ENCODE peak calls at places on chromosome 17, in six cellular contexts. One of them, this sample, is unnamed.

GRCh38 chr17:65547253-65547670 is 14.2 kb downstream of the AXIN2 start:
- DNase-seq in MCF 10A: no peak
- DNase-seq in breast epithelium: no peak
- DNase-seq in transverse colon: peak; percentile 90
- DNase-seq in AG10803: peak; percentile 48
- DNase-seq in fibroblast of mammary gland: peak; percentile 55
- DNase-seq in this sample: no peak

GRCh38 chr17:78641243-78641642 is 64.0 kb upstream of the DNAH17 start:
- DNase-seq in MCF 10A: no peak
- DNase-seq in breast epithelium: no peak
- DNase-seq in transverse colon: no peak
- DNase-seq in AG10803: no peak
- DNase-seq in fibroblast of mammary gland: no peak
- DNase-seq in this sample: no peak

GRCh38 chr17:2369551-2370210 is 31.2 kb downstream of the MNT start:
- DNase-seq in MCF 10A: no peak
- DNase-seq in breast epithelium: no peak
- DNase-seq in transverse colon: no peak
- DNase-seq in AG10803: no peak
- DNase-seq in fibroblast of mammary gland: no peak
- DNase-seq in this sample: no peak

GRCh38 chr17:12415031-12415430 is 250.7 kb upstream of the MYOCD start:
- DNase-seq in MCF 10A: no peak
- DNase-seq in breast epithelium: no peak
- DNase-seq in transverse colon: no peak
- DNase-seq in AG10803: peak; percentile 61
- DNase-seq in fibroblast of mammary gland: peak; percentile 85
- DNase-seq in this sample: no peak

GRCh38 chr17:43573579-43574321 is 27.6 kb upstream of the ETV4 start:
- DNase-seq in MCF 10A: no peak
- DNase-seq in breast epithelium: no peak
- DNase-seq in transverse colon: no peak
- DNase-seq in AG10803: no peak
- DNase-seq in fibroblast of mammary gland: no peak
- DNase-seq in this sample: no peak

GRCh38 chr17:66466933-66467367 is 164.5 kb downstream of the PRKCA start:
- DNase-seq in MCF 10A: peak; percentile 96
- DNase-seq in breast epithelium: no peak
- DNase-seq in transverse colon: peak; percentile 22
- DNase-seq in AG10803: peak; percentile 100
- DNase-seq in fibroblast of mammary gland: peak; percentile 99
- DNase-seq in this sample: peak; percentile 94

GRCh38 chr17:750431-751037 is 1.5 kb downstream of the GEMIN4 start:
- DNase-seq in MCF 10A: no peak
- DNase-seq in breast epithelium: no peak
- DNase-seq in transverse colon: no peak
- DNase-seq in AG10803: no peak
- DNase-seq in fibroblast of mammary gland: peak; percentile 25
- DNase-seq in this sample: no peak

GRCh38 chr17:81427446-81428120 is 32.3 kb downstream of the BAHCC1 start:
- DNase-seq in MCF 10A: peak; percentile 54
- DNase-seq in breast epithelium: no peak
- DNase-seq in transverse colon: peak; percentile 67
- DNase-seq in AG10803: no peak
- DNase-seq in fibroblast of mammary gland: no peak
- DNase-seq in this sample: no peak

GRCh38 chr17:59837362-59838195 is 55.2 kb downstream of the TUBD1 start:
- DNase-seq in MCF 10A: peak; percentile 99
- DNase-seq in breast epithelium: peak; percentile 65
- DNase-seq in transverse colon: peak; percentile 83
- DNase-seq in AG10803: peak; percentile 100
- DNase-seq in fibroblast of mammary gland: peak; percentile 100
- DNase-seq in this sample: peak; percentile 99

GRCh38 chr17:75345514-75346167 is 56.4 kb upstream of the SLC25A19 start:
- DNase-seq in MCF 10A: no peak
- DNase-seq in breast epithelium: no peak
- DNase-seq in transverse colon: peak; percentile 37
- DNase-seq in AG10803: no peak
- DNase-seq in fibroblast of mammary gland: no peak
- DNase-seq in this sample: no peak

GRCh38 chr17:44773140-44773539 is 14.4 kb downstream of the ADAM11 start:
- DNase-seq in MCF 10A: no peak
- DNase-seq in breast epithelium: no peak
- DNase-seq in transverse colon: no peak
- DNase-seq in AG10803: no peak
- DNase-seq in fibroblast of mammary gland: no peak
- DNase-seq in this sample: no peak

GRCh38 chr17:55453836-55454557 is 32.4 kb upstream of the MMD start:
- DNase-seq in MCF 10A: no peak
- DNase-seq in breast epithelium: no peak
- DNase-seq in transverse colon: no peak
- DNase-seq in AG10803: no peak
- DNase-seq in fibroblast of mammary gland: no peak
- DNase-seq in this sample: no peak

GRCh38 chr17:48048321-48049140 is at the start of gene NFE2L1:
- DNase-seq in MCF 10A: peak; percentile 94
- DNase-seq in breast epithelium: peak; percentile 86
- DNase-seq in transverse colon: peak; percentile 95
- DNase-seq in AG10803: peak; percentile 94
- DNase-seq in fibroblast of mammary gland: peak; percentile 92
- DNase-seq in this sample: peak; percentile 90

GRCh38 chr17:64506201-64506575 is at the start of gene DDX5:
- DNase-seq in MCF 10A: peak; percentile 99
- DNase-seq in breast epithelium: peak; percentile 98
- DNase-seq in transverse colon: peak; percentile 99
- DNase-seq in AG10803: peak; percentile 97
- DNase-seq in fibroblast of mammary gland: peak; percentile 95
- DNase-seq in this sample: peak; percentile 94

GRCh38 chr17:82384051-82384729 is 12.6 kb downstream of the UTS2R start:
- DNase-seq in MCF 10A: no peak
- DNase-seq in breast epithelium: no peak
- DNase-seq in transverse colon: no peak
- DNase-seq in AG10803: no peak
- DNase-seq in fibroblast of mammary gland: no peak
- DNase-seq in this sample: no peak

GRCh38 chr17:64507418-64507766 is 615 bp downstream of the CEP95 start:
- DNase-seq in MCF 10A: peak; percentile 72
- DNase-seq in breast epithelium: no peak
- DNase-seq in transverse colon: no peak
- DNase-seq in AG10803: peak; percentile 71
- DNase-seq in fibroblast of mammary gland: peak; percentile 75
- DNase-seq in this sample: no peak

GRCh38 chr17:33137411-33137810 is 145.8 kb downstream of the SPACA3 start:
- DNase-seq in MCF 10A: no peak
- DNase-seq in breast epithelium: no peak
- DNase-seq in transverse colon: no peak
- DNase-seq in AG10803: no peak
- DNase-seq in fibroblast of mammary gland: no peak
- DNase-seq in this sample: no peak

GRCh38 chr17:46817901-46818209 is 637 bp downstream of the WNT3 start:
- DNase-seq in MCF 10A: no peak
- DNase-seq in breast epithelium: no peak
- DNase-seq in transverse colon: no peak
- DNase-seq in AG10803: no peak
- DNase-seq in fibroblast of mammary gland: no peak
- DNase-seq in this sample: no peak

GRCh38 chr17:20908373-20909273 is 134.2 kb downstream of the USP22 start:
- DNase-seq in MCF 10A: peak; percentile 79
- DNase-seq in breast epithelium: peak; percentile 87
- DNase-seq in transverse colon: peak; percentile 88
- DNase-seq in AG10803: peak; percentile 76
- DNase-seq in fibroblast of mammary gland: peak; percentile 65
- DNase-seq in this sample: peak; percentile 49
- TF ChIP-seq CTCF in MCF 10A: peak; percentile 60
- TF ChIP-seq CTCF in breast epithelium: peak; percentile 50
- TF ChIP-seq CTCF in transverse colon: peak; percentile 54
- TF ChIP-seq CTCF in AG10803: peak; percentile 66
- TF ChIP-seq CTCF in fibroblast of mammary gland: peak; percentile 63
- TF ChIP-seq CTCF in this sample: peak; percentile 86

DNA sequence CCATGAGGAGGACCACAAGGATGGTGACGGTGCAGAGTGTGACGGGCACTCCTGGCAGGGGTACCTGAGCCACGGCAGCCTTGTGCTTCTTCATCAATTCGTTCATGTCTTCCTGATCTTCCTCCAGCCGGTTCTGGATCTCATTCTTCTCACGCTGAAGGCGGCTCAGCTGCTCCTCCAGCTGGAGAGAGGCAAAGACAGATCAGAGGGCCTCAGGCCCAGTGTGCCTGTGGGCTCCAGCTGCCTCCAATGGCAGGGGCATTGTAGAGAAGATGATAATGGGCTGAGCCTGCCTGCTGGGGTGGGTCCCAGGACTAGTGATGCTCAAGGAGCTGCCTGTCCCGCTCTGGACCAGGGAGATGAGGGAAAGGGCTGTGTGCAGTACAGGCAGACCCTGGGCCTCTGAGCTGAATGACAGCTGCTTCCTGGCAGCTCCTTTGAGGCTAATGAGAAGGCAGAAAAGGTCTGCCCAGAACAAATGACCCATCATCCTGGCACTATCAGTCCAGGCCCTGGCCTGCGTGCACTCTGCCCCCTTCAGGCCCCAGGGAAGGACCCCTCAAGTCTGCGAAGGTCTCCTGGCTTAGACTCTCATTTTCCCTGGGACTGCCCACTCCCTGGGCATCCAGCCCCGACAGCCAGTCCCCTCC is 47.9 kb downstream of the PIPOX start:
- DNase-seq in MCF 10A: no peak
- DNase-seq in breast epithelium: no peak
- DNase-seq in transverse colon: no peak
- DNase-seq in AG10803: no peak
- DNase-seq in fibroblast of mammary gland: no peak
- DNase-seq in this sample: no peak
- TF ChIP-seq CTCF in MCF 10A: no peak
- TF ChIP-seq CTCF in breast epithelium: no peak
- TF ChIP-seq CTCF in transverse colon: no peak
- TF ChIP-seq CTCF in AG10803: no peak
- TF ChIP-seq CTCF in fibroblast of mammary gland: no peak
- TF ChIP-seq CTCF in this sample: no peak

DNA sequence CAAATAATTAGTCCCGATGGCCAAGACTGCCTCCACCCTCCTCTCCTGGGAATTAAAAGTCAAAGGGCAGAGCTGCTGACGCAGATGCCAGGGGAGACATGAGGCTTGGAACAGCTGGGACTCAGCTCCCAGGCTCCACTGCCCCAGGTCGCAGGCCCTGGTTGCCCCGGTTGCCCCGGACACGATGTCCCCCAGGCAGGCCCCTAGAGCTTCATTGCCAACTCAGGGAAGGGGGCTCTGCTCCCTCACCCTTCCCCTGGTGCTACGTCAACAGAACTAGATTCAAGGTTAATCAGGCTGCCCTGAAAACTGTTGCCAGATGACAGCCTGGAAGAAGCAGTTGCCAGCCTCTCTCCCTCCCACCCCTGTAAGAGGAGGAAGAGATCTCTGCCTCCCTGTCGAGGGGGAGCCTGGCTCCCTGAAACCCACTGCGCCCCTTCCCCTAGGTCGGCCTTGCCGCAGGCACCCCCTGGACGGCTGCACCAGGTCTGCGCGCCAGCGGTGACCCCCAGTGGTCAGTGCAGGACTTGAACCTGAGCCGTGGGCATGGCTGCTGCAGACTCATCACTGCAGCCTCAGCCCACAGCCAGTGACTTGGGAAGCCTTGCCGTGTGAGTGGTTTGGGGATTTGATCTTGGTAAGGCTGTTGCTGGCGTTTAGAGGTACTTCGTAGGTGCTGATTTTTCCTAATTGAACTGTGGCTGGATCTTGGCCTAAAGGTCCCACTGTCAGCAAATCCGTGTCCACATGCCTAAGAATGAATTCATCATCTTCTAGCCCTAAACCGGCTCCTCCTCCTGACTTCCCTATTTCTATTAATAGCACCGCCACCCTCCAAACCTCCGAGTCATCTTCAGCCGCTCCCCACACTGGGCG is 84.1 kb upstream of the TOB1 start:
- DNase-seq in MCF 10A: peak; percentile 92
- DNase-seq in breast epithelium: peak; percentile 89
- DNase-seq in transverse colon: peak; percentile 81
- DNase-seq in AG10803: peak; percentile 90
- DNase-seq in fibroblast of mammary gland: peak; percentile 94
- DNase-seq in this sample: peak; percentile 62
- TF ChIP-seq CTCF in MCF 10A: peak; percentile 89
- TF ChIP-seq CTCF in breast epithelium: peak; percentile 72
- TF ChIP-seq CTCF in transverse colon: peak; percentile 83
- TF ChIP-seq CTCF in AG10803: peak; percentile 62
- TF ChIP-seq CTCF in fibroblast of mammary gland: peak; percentile 66
- TF ChIP-seq CTCF in this sample: peak; percentile 67

GRCh38 chr17:37605813-37606505 is 3.3 kb downstream of the SYNRG start:
- DNase-seq in MCF 10A: no peak
- DNase-seq in breast epithelium: no peak
- DNase-seq in transverse colon: peak; percentile 26
- DNase-seq in AG10803: peak; percentile 43
- DNase-seq in fibroblast of mammary gland: no peak
- DNase-seq in this sample: no peak

GRCh38 chr17:37610971-37611370 is 1.8 kb upstream of the SYNRG start:
- DNase-seq in MCF 10A: no peak
- DNase-seq in breast epithelium: no peak
- DNase-seq in transverse colon: no peak
- DNase-seq in AG10803: peak; percentile 0
- DNase-seq in fibroblast of mammary gland: peak; percentile 11
- DNase-seq in this sample: no peak

GRCh38 chr17:37608369-37609169 is 649 bp downstream of the SYNRG start:
- DNase-seq in MCF 10A: peak; percentile 27
- DNase-seq in breast epithelium: no peak
- DNase-seq in transverse colon: no peak
- DNase-seq in AG10803: peak; percentile 31
- DNase-seq in fibroblast of mammary gland: peak; percentile 37
- DNase-seq in this sample: no peak

GRCh38 chr17:37607637-37608368 is 1.4 kb downstream of the SYNRG start:
- DNase-seq in MCF 10A: no peak
- DNase-seq in breast epithelium: no peak
- DNase-seq in transverse colon: peak; percentile 32
- DNase-seq in AG10803: no peak
- DNase-seq in fibroblast of mammary gland: no peak
- DNase-seq in this sample: no peak

DNA sequence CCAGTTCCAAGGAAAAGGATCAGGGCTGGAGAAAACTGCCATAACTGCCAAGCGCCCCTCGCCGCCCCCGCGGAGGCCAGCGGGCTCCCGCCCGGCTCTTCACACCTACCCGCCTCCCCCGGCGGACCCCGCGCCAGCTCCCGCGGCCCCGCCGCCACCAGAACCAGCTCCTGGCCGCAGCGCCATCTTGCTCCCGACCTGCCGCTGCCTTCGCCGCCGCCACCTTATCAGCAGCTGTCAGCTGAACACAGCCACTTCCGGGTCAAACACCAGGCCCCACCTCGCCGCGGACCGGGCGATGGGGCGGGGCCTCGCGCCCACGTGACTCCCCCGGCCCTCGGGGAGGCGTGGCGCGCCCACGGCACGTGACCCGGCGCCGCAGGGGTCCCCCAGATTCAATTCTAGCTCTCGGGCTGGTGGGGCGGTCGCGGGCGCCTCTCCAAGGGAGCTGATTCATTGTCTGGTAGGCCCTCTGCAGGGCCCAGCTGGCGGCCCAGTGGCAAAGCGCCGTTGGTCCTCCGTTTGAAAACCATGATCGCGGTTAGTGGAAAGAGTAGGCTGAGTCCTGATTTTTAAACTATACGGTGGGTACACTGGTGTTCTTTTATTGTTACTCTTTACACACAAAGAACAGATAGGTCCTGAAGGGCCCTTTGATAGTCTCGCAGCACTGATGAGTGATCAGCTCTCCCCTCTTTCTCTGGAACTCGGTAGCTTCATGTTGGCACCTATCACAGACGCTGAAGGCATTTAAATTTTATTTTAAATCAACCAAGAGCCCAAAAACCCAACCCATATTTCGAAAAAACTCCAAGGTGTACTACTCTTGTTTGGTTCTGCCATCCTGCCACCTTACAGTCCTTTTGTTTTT is at the start of gene SYNRG:
- DNase-seq in MCF 10A: peak; percentile 95
- DNase-seq in breast epithelium: peak; percentile 89
- DNase-seq in transverse colon: peak; percentile 95
- DNase-seq in AG10803: peak; percentile 95
- DNase-seq in fibroblast of mammary gland: peak; percentile 92
- DNase-seq in this sample: peak; percentile 89
- TF ChIP-seq CTCF in MCF 10A: no peak
- TF ChIP-seq CTCF in breast epithelium: peak; percentile 50
- TF ChIP-seq CTCF in transverse colon: peak; percentile 21
- TF ChIP-seq CTCF in AG10803: peak; percentile 32
- TF ChIP-seq CTCF in fibroblast of mammary gland: no peak
- TF ChIP-seq CTCF in this sample: peak; percentile 34